ENCODE peak calls at places on chromosomes 12 and 14, in six cellular contexts. B is A549, L is prostate gland, R is stomach, U is uterus, K is body of pancreas. X is an unnamed sample. For H3K4me1, the result is how much of the 10 kb centered on the place peaks cover.

GRCh38 chr12:6834254-6834653 is 6.0 kb downstream of the P3H3 start:
- DNase-seq in B (no peak), L (no peak), R (no peak), U (no peak), K (no peak), X (no peak)

GRCh38 chr12:92028039-92028709 is 117.5 kb downstream of the BTG1 start:
- DNase-seq in B (no peak), L (no peak), R (no peak), U (no peak), K (no peak), X (no peak)

GRCh38 chr12:54650409-54650808 is 2.2 kb upstream of the DCD start:
- DNase-seq in B (no peak), L (no peak), R (no peak), U (no peak), K (no peak), X (no peak)

GRCh38 chr12:32400114-32400672 is 835 bp downstream of the FGD4 start:
- DNase-seq in B (peak), L (peak), R (peak), U (no peak), K (no peak), X (no peak)

GRCh38 chr12:48189331-48190125 is 6.1 kb downstream of the CCDC184 start:
- DNase-seq in B (peak), L (peak), R (peak), U (peak), K (peak), X (peak)

GRCh38 chr12:131521326-131521725 is 189.6 kb upstream of the SFSWAP start:
- DNase-seq in B (no peak), L (no peak), R (no peak), U (no peak), K (no peak), X (no peak)

GRCh38 chr12:127393896-127394295 is 873.1 kb upstream of the TMEM132C start:
- DNase-seq in B (no peak), L (no peak), R (no peak), U (no peak), K (no peak), X (no peak)

GRCh38 chr14:102221026-102221425 is 81.3 kb downstream of the WDR20 start:
- DNase-seq in B (no peak), L (no peak), R (no peak), U (no peak), K (no peak), X (no peak)

GRCh38 chr14:102088012-102088792 is 1.4 kb upstream of the HSP90AA1 start:
- DNase-seq in B (no peak), L (peak), R (peak), U (peak), K (peak), X (no peak)

GRCh38 chr12:116720129-116720528 is 17.7 kb downstream of the SPRING1 start:
- DNase-seq in B (no peak), L (no peak), R (no peak), U (no peak), K (no peak), X (no peak)

GRCh38 chr12:6452908-6453630 is 1.2 kb downstream of the TAPBPL start:
- DNase-seq in B (no peak), L (no peak), R (peak), U (no peak), K (no peak), X (no peak)

GRCh38 chr14:66104486-66104885 is 381.7 kb upstream of the CCDC196 start:
- DNase-seq in B (no peak), L (no peak), R (no peak), U (no peak), K (no peak), X (no peak)

GRCh38 chr12:52066346-52067080 is 3.3 kb upstream of the ATG101 start:
- DNase-seq in B (no peak), L (no peak), R (no peak), U (no peak), K (no peak), X (no peak)

GRCh38 chr12:84994436-84994835 is 41.6 kb downstream of the TSPAN19 start:
- DNase-seq in B (no peak), L (no peak), R (no peak), U (no peak), K (no peak), X (no peak)

GRCh38 chr12:110247340-110248095 is 33.5 kb upstream of the ATP2A2 start:
- DNase-seq in B (peak), L (peak), R (peak), U (no peak), K (peak), X (peak)

GRCh38 chr14:74875941-74876913 is at the start of gene PROX2:
- DNase-seq in B (no peak), L (no peak), R (no peak), U (no peak), K (no peak), X (no peak)

GRCh38 chr14:26846388-26846787 is 248.6 kb upstream of the NOVA1 start:
- DNase-seq in B (no peak), L (no peak), R (no peak), U (no peak), K (no peak), X (no peak)

GRCh38 chr12:52391618-52392002 is 6.2 kb upstream of the KRT84 start:
- DNase-seq in B (peak), L (no peak), R (peak), U (peak), K (peak), X (peak)

GRCh38 chr14:89165189-89165809 is 251.7 kb downstream of the FOXN3 start:
- DNase-seq in B (no peak), L (no peak), R (no peak), U (no peak), K (peak), X (no peak)

GRCh38 chr14:60680511-60680910 is 31.2 kb upstream of the SIX1 start:
- DNase-seq in B (no peak), L (no peak), R (no peak), U (no peak), K (no peak), X (no peak)

GRCh38 chr12:69099201-69099837 is 140.1 kb upstream of the CPSF6 start:
- DNase-seq in B (no peak), L (no peak), R (no peak), U (no peak), K (no peak), X (no peak)

GRCh38 chr14:24556756-24557155 is 19.3 kb downstream of the CTSG start:
- DNase-seq in B (no peak), L (no peak), R (no peak), U (no peak), K (no peak), X (peak)

GRCh38 chr12:8860165-8860961 is 37.9 kb downstream of the A2ML1 start:
- DNase-seq in B (peak), L (peak), R (peak), U (peak), K (peak), X (no peak)

GRCh38 chr14:94388027-94388895 is at the start of gene SERPINA1:
- DNase-seq in B (no peak), L (no peak), R (peak), U (no peak), K (peak), X (peak)

GRCh38 chr12:47095446-47096236 is 15.9 kb upstream of the AMIGO2 start:
- DNase-seq in B (peak), L (no peak), R (no peak), U (no peak), K (no peak), X (no peak)

GRCh38 chr12:53538209-53538689 is 31.0 kb upstream of the NPFF start:
- DNase-seq in B (peak), L (peak), R (no peak), U (no peak), K (peak), X (peak)

GRCh38 chr14:87615822-87616679 is 376.9 kb downstream of the GALC start:
- DNase-seq in B (peak), L (peak), R (peak), U (peak), K (peak), X (no peak)

GRCh38 chr12:110744176-110744575 is 1.5 kb upstream of the PPP1CC start:
- DNase-seq in B (peak), L (no peak), R (no peak), U (no peak), K (peak), X (peak)

GRCh38 chr14:95156765-95157194 is 549 bp downstream of the DICER1 start:
- DNase-seq in B (peak), L (peak), R (peak), U (peak), K (peak), X (peak)

GRCh38 chr12:118307069-118307954 is 65.4 kb downstream of the TAOK3 start:
- DNase-seq in B (peak), L (no peak), R (no peak), U (peak), K (peak), X (no peak)

GRCh38 chr12:11652351-11653040 is 3.0 kb downstream of the ETV6 start:
- DNase-seq in B (no peak), L (peak), R (peak), U (no peak), K (peak), X (no peak)

GRCh38 chr12:68538722-68539614 is 71.7 kb upstream of the RAP1B start:
- DNase-seq in B (no peak), L (no peak), R (peak), U (peak), K (peak), X (no peak)

GRCh38 chr12:104354167-104354867 is 50.8 kb downstream of the EID3 start:
- DNase-seq in B (peak), L (no peak), R (no peak), U (no peak), K (no peak), X (no peak)

GRCh38 chr14:104368751-104369100 is 210.8 kb upstream of the C14orf180 start:
- DNase-seq in B (no peak), L (no peak), R (no peak), U (no peak), K (no peak), X (no peak)

DNA sequence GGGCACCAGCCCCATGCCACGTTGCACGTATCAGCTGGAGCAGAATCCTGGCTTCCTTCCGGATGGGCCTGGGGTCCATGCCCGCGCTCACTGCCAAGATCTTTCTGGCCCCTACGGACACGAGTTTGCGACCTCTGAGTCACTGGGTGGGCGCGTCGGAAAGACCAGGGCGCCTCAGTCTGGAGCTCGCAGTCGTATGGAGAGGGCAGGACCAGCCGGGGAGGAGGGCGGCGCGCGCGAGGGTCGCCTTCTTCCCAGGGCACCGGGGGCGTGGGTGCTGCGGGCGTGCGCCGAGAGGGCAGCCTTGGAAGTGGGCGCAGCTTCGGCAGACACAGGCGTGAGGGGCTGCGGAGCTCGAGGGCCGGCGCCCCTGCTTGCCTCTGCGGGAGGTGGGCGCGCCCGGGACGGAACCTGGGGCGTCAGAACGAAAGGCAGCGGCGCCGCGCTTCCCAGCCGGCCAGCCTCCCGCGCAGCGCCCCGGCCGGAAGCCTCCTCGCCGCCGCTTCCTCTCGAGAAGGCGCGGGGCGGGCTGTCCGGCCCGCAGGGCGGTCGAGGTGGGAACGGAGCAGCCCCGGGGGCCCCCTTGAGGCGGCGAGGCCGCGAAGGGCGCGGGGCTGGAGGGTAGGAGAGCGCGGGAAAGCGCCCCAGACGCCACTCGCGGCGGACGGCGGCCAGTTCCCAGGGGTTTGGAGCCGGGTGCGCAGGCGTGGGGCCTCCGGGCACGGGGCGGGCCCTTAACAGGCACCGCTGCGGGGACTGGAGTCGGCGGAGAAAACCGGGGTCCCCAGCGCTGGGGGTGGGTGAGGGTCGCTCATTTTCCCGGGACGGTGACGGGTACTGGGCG is at the start of gene ARL6IP4:
- DNase-seq in B (peak), L (peak), R (peak), U (peak), K (peak), X (peak)
- TF ChIP-seq POLR2A in B (peak), L (peak), R (no peak), U (peak), K (peak), X (no peak)

GRCh38 chr12:95805864-95806669 is 15.5 kb upstream of the NTN4 start:
- DNase-seq in B (peak), L (no peak), R (no peak), U (no peak), K (peak), X (no peak)
- H3K4me1 ChIP-seq in B (half or more), L (under half), R (under half), U (under half), K (under half), X (under half)

GRCh38 chr12:108594960-108595710 is 2.7 kb downstream of the TMEM119 start:
- DNase-seq in B (no peak), L (no peak), R (no peak), U (no peak), K (no peak), X (no peak)
- H3K27ac ChIP-seq in B (no peak), L (no peak), R (no peak), U (no peak), K (no peak), X (no peak)

DNA sequence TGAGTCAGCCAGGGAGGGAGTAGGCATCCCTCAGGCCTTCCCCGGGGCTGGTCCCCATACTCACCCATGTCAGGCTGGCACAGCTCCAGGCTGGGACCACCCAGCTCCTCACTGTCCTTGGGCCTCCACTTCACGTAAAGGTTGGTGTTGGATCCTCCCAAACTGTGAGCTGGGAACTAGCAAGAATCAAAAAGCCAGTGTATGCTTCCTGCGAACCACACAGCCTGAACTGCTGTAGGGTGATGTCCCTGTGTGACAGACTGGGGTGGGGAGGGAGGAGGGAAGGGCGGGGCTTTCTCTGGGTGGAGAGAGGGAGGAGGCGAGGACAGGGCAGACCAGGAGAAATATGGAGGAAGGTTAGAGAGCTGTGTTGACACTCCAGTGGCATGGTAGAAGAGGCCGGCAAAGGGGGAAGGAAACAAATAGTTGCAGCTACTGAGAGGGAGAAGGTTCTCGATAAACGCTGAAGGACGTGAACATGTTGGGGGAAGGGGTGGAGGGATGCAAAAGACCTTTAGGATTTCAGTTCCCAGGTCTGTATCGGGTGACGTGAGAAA is 6.1 kb upstream of the BAZ2A start:
- DNase-seq in B (peak), L (peak), R (peak), U (peak), K (peak), X (peak)
- TF ChIP-seq POLR2A in B (peak), L (peak), R (peak), U (peak), K (peak), X (peak)

X was measured in breast epithelium.